ENCODE peak calls at places on chromosomes 6 and 20, in five cellular contexts. B, L, D, F and I are unnamed samples.

GRCh38 chr6:35181933-35182612 is 31.7 kb upstream of the SCUBE3 start:
- DNase-seq in L (peak), D (peak), F (peak), B (no peak), I (peak)

GRCh38 chr6:118725944-118726343 is 74.6 kb upstream of the CEP85L start:
- DNase-seq in L (no peak), B (no peak), D (no peak), F (peak), I (no peak)

GRCh38 chr6:169638388-169638787 is 63.4 kb downstream of the WDR27 start:
- DNase-seq in L (no peak), B (no peak), D (peak), F (no peak), I (no peak)

GRCh38 chr6:31143148-31143547 is 4.3 kb upstream of the PSORS1C2 start:
- DNase-seq in L (peak), F (peak), B (no peak), D (no peak), I (peak)

GRCh38 chr6:26420607-26421235 is 18.6 kb downstream of the BTN3A1 start:
- DNase-seq in F (peak), D (peak), L (peak), B (peak), I (peak)

GRCh38 chr6:53915292-53915691 is 120.5 kb downstream of the LRRC1 start:
- DNase-seq in L (no peak), F (peak), D (no peak), B (no peak), I (no peak)

GRCh38 chr20:6468751-6469150 is 298.7 kb upstream of the BMP2 start:
- DNase-seq in F (no peak), D (no peak), B (no peak), L (no peak), I (peak)

GRCh38 chr20:17210983-17211382 is 15.9 kb upstream of the PCSK2 start:
- DNase-seq in L (no peak), D (no peak), B (no peak), F (peak), I (no peak)

GRCh38 chr6:30391240-30391639 is 46.3 kb downstream of the RPP21 start:
- DNase-seq in D (no peak), B (no peak), L (no peak), F (no peak), I (no peak)

GRCh38 chr6:71855406-71855805 is 30.9 kb upstream of the RIMS1 start:
- DNase-seq in L (no peak), B (no peak), F (peak), D (no peak), I (no peak)

GRCh38 chr6:84017709-84018452 is 15.7 kb upstream of the MRAP2 start:
- DNase-seq in D (no peak), F (no peak), L (no peak), B (no peak), I (no peak)

GRCh38 chr6:106715922-106716321 is 86.5 kb downstream of the QRSL1 start:
- DNase-seq in L (no peak), B (no peak), F (no peak), D (no peak), I (no peak)

GRCh38 chr20:58666702-58667101 is 15.6 kb downstream of the STX16 start:
- DNase-seq in L (no peak), F (no peak), D (no peak), B (no peak), I (no peak)

GRCh38 chr6:108002365-108003221 is 44.6 kb upstream of the SEC63 start:
- DNase-seq in D (no peak), F (peak), L (peak), B (no peak), I (peak)

GRCh38 chr20:40844285-40844684 is 155.2 kb upstream of the MAFB start:
- DNase-seq in B (no peak), D (no peak), F (no peak), L (no peak), I (no peak)

GRCh38 chr6:140833396-140833795 is 1299.3 kb upstream of the GJE1 start:
- DNase-seq in D (no peak), B (no peak), L (no peak), F (no peak), I (no peak)

GRCh38 chr6:169162968-169163903 is 90.4 kb downstream of the THBS2 start:
- DNase-seq in L (peak), D (no peak), F (peak), B (no peak), I (peak)

GRCh38 chr6:29925341-29926080 is 16.8 kb upstream of the HLA-A start:
- DNase-seq in L (no peak), D (no peak), B (no peak), F (no peak), I (no peak)

GRCh38 chr6:166007349-166008263 is 160.0 kb downstream of the TBXT start:
- DNase-seq in L (no peak), B (no peak), F (no peak), D (no peak), I (peak)

GRCh38 chr6:100283288-100283687 is 181.4 kb downstream of the SIM1 start:
- DNase-seq in B (no peak), F (peak), L (no peak), D (no peak), I (peak)

GRCh38 chr6:54073487-54073886 is 37.8 kb upstream of the MLIP start:
- DNase-seq in D (no peak), B (no peak), L (no peak), F (no peak), I (no peak)

GRCh38 chr6:8079116-8079515 is 14.9 kb upstream of the BLOC1S5 start:
- DNase-seq in F (no peak), L (no peak), D (no peak), B (no peak), I (no peak)

GRCh38 chr6:34559651-34560365 is 3.7 kb upstream of the SPDEF start:
- DNase-seq in F (no peak), L (peak), B (no peak), D (no peak), I (no peak)

GRCh38 chr6:157518399-157519250 is 137.6 kb downstream of the ZDHHC14 start:
- DNase-seq in L (no peak), D (no peak), F (peak), B (no peak), I (no peak)

GRCh38 chr20:3654326-3655031 is 8.7 kb downstream of the GFRA4 start:
- DNase-seq in L (no peak), D (no peak), B (no peak), F (peak), I (no peak)

GRCh38 chr6:67933278-67933677 is 701.8 kb upstream of the ADGRB3 start:
- DNase-seq in B (no peak), F (no peak), L (peak), D (peak), I (no peak)

GRCh38 chr6:149840345-149841075 is 23.6 kb downstream of the LRP11 start:
- DNase-seq in F (peak), D (peak), L (peak), B (no peak), I (peak)

GRCh38 chr20:57555457-57556184 is 5.3 kb upstream of the PCK1 start:
- DNase-seq in L (no peak), B (no peak), D (no peak), F (no peak), I (no peak)

GRCh38 chr20:57556980-57557274 is 4.0 kb upstream of the PCK1 start:
- DNase-seq in F (no peak), D (no peak), B (no peak), L (no peak), I (no peak)

GRCh38 chr20:57557926-57558613 is 2.8 kb upstream of the PCK1 start:
- DNase-seq in B (no peak), L (no peak), F (no peak), D (no peak), I (no peak)

GRCh38 chr20:57552471-57552870 is 8.4 kb upstream of the PCK1 start:
- DNase-seq in L (no peak), D (no peak), F (no peak), B (no peak), I (no peak)

DNA sequence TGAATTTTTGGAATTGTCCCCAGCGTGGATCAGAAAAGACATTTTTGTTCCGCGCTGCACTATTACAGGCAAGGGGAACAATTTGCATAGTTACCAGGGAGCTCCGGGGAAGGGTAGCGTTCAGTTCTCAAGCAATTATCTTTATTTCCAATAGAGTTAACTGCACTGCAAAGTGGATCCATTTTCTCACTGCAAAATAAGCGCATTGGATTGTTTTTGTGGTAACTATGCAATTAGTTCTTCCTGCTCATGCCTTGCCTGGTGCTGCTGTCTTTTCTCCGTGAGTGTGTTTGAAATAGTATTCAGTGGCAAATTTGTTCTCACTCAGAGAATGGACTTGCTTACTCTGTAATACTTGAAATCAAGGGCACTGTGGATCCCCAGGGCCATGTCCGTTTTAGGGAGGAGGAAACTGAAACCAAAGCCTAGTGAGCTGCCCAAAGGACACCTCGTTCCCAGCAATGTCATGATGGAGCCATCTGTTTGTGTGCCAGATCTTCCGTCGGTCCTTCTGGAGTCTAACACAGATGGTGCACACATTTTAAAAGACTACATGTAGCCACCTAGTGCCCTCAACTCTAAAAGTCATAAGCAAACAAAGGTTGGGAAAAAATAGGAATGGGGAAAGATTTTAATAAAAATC is 7.4 kb upstream of the PCK1 start:
- DNase-seq in L (no peak), D (no peak), F (no peak), B (no peak), I (no peak)
- H2BK12ac ChIP-seq in L (no peak), D (no peak), F (no peak), B (no peak), I (no peak)

GRCh38 chr6:110179406-110180227 is at the start of gene WASF1:
- DNase-seq in L (peak), F (peak), B (peak), D (peak), I (peak)
- H3K4ac ChIP-seq in L (no peak), F (peak), B (peak), D (no peak), I (peak)

GRCh38 chr6:131721161-131721560 is 10.3 kb upstream of the CTAGE9 start:
- DNase-seq in D (no peak), F (no peak), L (no peak), B (no peak), I (no peak)

DNA sequence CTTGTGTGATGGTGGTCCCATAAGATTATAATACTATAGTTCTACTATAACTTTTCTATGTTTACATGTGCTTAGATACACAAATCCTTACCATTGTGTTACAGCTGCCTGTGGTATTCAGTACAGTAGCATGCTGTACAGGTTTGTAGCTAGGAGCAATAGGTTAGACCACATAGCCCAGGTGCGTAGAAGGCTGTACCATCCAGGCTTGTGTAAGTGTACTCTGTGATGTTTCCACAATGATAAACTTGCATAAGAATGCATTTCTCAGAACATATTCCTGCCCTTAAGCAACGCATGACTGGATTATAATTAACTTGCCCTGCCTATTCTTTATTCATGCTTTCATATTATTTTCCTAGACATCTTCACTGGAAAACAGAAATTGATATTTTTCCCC is 7.0 kb upstream of the CTAGE9 start:
- DNase-seq in F (peak), L (no peak), D (no peak), B (no peak), I (no peak)
- H2BK12ac ChIP-seq in F (no peak), L (no peak), D (no peak), B (no peak), I (no peak)

GRCh38 chr6:80182291-80182690 is 75.8 kb downstream of the BCKDHB start:
- DNase-seq in D (no peak), F (no peak), L (no peak), B (no peak), I (peak)

GRCh38 chr6:80179691-80180090 is 73.2 kb downstream of the BCKDHB start:
- DNase-seq in L (no peak), F (no peak), D (no peak), B (no peak), I (no peak)

GRCh38 chr6:80185492-80185891 is 79.0 kb downstream of the BCKDHB start:
- DNase-seq in D (no peak), F (no peak), L (no peak), B (no peak), I (no peak)

GRCh38 chr6:80183019-80183418 is 76.5 kb downstream of the BCKDHB start:
- DNase-seq in F (no peak), B (no peak), D (no peak), L (no peak), I (no peak)

GRCh38 chr6:80181352-80182081 is 75.0 kb downstream of the BCKDHB start:
- DNase-seq in B (no peak), D (no peak), L (no peak), F (no peak), I (no peak)
- H3K4ac ChIP-seq in B (no peak), D (no peak), L (no peak), F (no peak), I (no peak)